ENCODE peak calls at places on chromosome X, in ten cellular contexts. One of them, this sample, is unnamed.

GRCh38 chrX:45623266-45623665 is 422.6 kb upstream of the DIPK2B start:
- DNase-seq in ovary: no peak
- DNase-seq in stimulated activated CD4-positive, alpha-beta T cell treated with anti-CD3 and anti-CD28 coated beads, Interleukin-15, amount 100 ng/mL, for 1 hour: no peak
- DNase-seq in transverse colon: no peak
- DNase-seq in iPS DF 6.9: no peak
- DNase-seq in Peyer's patch: no peak
- DNase-seq in sciatic nerve: no peak
- DNase-seq in right cardiac atrium: no peak
- DNase-seq in fibroblast of pulmonary artery: peak
- DNase-seq in retina: no peak
- DNase-seq in this sample: no peak

GRCh38 chrX:37783284-37783683 is 3.4 kb downstream of the CYBB start:
- DNase-seq in ovary: no peak
- DNase-seq in stimulated activated CD4-positive, alpha-beta T cell treated with anti-CD3 and anti-CD28 coated beads, Interleukin-15, amount 100 ng/mL, for 1 hour: no peak
- DNase-seq in transverse colon: no peak
- DNase-seq in iPS DF 6.9: no peak
- DNase-seq in Peyer's patch: no peak
- DNase-seq in sciatic nerve: no peak
- DNase-seq in right cardiac atrium: no peak
- DNase-seq in fibroblast of pulmonary artery: no peak
- DNase-seq in retina: no peak
- DNase-seq in this sample: no peak

GRCh38 chrX:71619193-71619592 is 882 bp upstream of the CXCR3 start:
- DNase-seq in ovary: no peak
- DNase-seq in stimulated activated CD4-positive, alpha-beta T cell treated with anti-CD3 and anti-CD28 coated beads, Interleukin-15, amount 100 ng/mL, for 1 hour: peak
- DNase-seq in transverse colon: no peak
- DNase-seq in iPS DF 6.9: no peak
- DNase-seq in Peyer's patch: no peak
- DNase-seq in sciatic nerve: no peak
- DNase-seq in right cardiac atrium: no peak
- DNase-seq in fibroblast of pulmonary artery: no peak
- DNase-seq in retina: no peak
- DNase-seq in this sample: no peak

GRCh38 chrX:55452825-55453124 is 848 bp downstream of the MAGEH1 start:
- DNase-seq in ovary: no peak
- DNase-seq in stimulated activated CD4-positive, alpha-beta T cell treated with anti-CD3 and anti-CD28 coated beads, Interleukin-15, amount 100 ng/mL, for 1 hour: no peak
- DNase-seq in transverse colon: no peak
- DNase-seq in iPS DF 6.9: no peak
- DNase-seq in Peyer's patch: no peak
- DNase-seq in sciatic nerve: no peak
- DNase-seq in right cardiac atrium: no peak
- DNase-seq in fibroblast of pulmonary artery: no peak
- DNase-seq in retina: no peak
- DNase-seq in this sample: no peak

GRCh38 chrX:71532078-71532752 is 689 bp upstream of the OGT start:
- DNase-seq in ovary: no peak
- DNase-seq in stimulated activated CD4-positive, alpha-beta T cell treated with anti-CD3 and anti-CD28 coated beads, Interleukin-15, amount 100 ng/mL, for 1 hour: no peak
- DNase-seq in transverse colon: peak
- DNase-seq in iPS DF 6.9: no peak
- DNase-seq in Peyer's patch: peak
- DNase-seq in sciatic nerve: no peak
- DNase-seq in right cardiac atrium: no peak
- DNase-seq in fibroblast of pulmonary artery: peak
- DNase-seq in retina: no peak
- DNase-seq in this sample: no peak

GRCh38 chrX:39592776-39593175 is 505.0 kb downstream of the BCOR start:
- DNase-seq in ovary: no peak
- DNase-seq in stimulated activated CD4-positive, alpha-beta T cell treated with anti-CD3 and anti-CD28 coated beads, Interleukin-15, amount 100 ng/mL, for 1 hour: no peak
- DNase-seq in transverse colon: no peak
- DNase-seq in iPS DF 6.9: no peak
- DNase-seq in Peyer's patch: no peak
- DNase-seq in sciatic nerve: no peak
- DNase-seq in right cardiac atrium: no peak
- DNase-seq in fibroblast of pulmonary artery: peak
- DNase-seq in retina: no peak
- DNase-seq in this sample: no peak

GRCh38 chrX:68835104-68835442 is 6.3 kb downstream of the EFNB1 start:
- DNase-seq in ovary: no peak
- DNase-seq in stimulated activated CD4-positive, alpha-beta T cell treated with anti-CD3 and anti-CD28 coated beads, Interleukin-15, amount 100 ng/mL, for 1 hour: no peak
- DNase-seq in transverse colon: no peak
- DNase-seq in iPS DF 6.9: no peak
- DNase-seq in Peyer's patch: peak
- DNase-seq in sciatic nerve: peak
- DNase-seq in right cardiac atrium: no peak
- DNase-seq in fibroblast of pulmonary artery: no peak
- DNase-seq in retina: no peak
- DNase-seq in this sample: peak

GRCh38 chrX:9847071-9847470 is 60.8 kb downstream of the SHROOM2 start:
- DNase-seq in ovary: no peak
- DNase-seq in stimulated activated CD4-positive, alpha-beta T cell treated with anti-CD3 and anti-CD28 coated beads, Interleukin-15, amount 100 ng/mL, for 1 hour: no peak
- DNase-seq in transverse colon: no peak
- DNase-seq in iPS DF 6.9: no peak
- DNase-seq in Peyer's patch: no peak
- DNase-seq in sciatic nerve: no peak
- DNase-seq in right cardiac atrium: no peak
- DNase-seq in fibroblast of pulmonary artery: peak
- DNase-seq in retina: no peak
- DNase-seq in this sample: no peak

GRCh38 chrX:122154019-122154418 is 1030.1 kb upstream of the GRIA3 start:
- DNase-seq in ovary: no peak
- DNase-seq in stimulated activated CD4-positive, alpha-beta T cell treated with anti-CD3 and anti-CD28 coated beads, Interleukin-15, amount 100 ng/mL, for 1 hour: no peak
- DNase-seq in transverse colon: no peak
- DNase-seq in iPS DF 6.9: no peak
- DNase-seq in Peyer's patch: no peak
- DNase-seq in sciatic nerve: no peak
- DNase-seq in right cardiac atrium: no peak
- DNase-seq in fibroblast of pulmonary artery: no peak
- DNase-seq in retina: no peak
- DNase-seq in this sample: no peak

GRCh38 chrX:150086371-150086770 is 148.1 kb upstream of the EOLA2 start:
- DNase-seq in ovary: no peak
- DNase-seq in stimulated activated CD4-positive, alpha-beta T cell treated with anti-CD3 and anti-CD28 coated beads, Interleukin-15, amount 100 ng/mL, for 1 hour: no peak
- DNase-seq in transverse colon: no peak
- DNase-seq in iPS DF 6.9: no peak
- DNase-seq in Peyer's patch: no peak
- DNase-seq in sciatic nerve: no peak
- DNase-seq in right cardiac atrium: no peak
- DNase-seq in fibroblast of pulmonary artery: no peak
- DNase-seq in retina: no peak
- DNase-seq in this sample: no peak

This sample was measured in sigmoid colon.